ENCODE peak calls at places on chromosomes 7 and 10, in seven cellular contexts. One of them, this sample, is unnamed. For H3K4me1, the result is how much of the 10 kb centered on the place peaks cover.

GRCh38 chr7:41189866-41190265 is 513.0 kb downstream of the INHBA start:
- DNase-seq in Panc1: peak
- DNase-seq in endothelial cell of umbilical vein: peak
- DNase-seq in esophagus squamous epithelium: no peak
- DNase-seq in A549: peak
- DNase-seq in stomach: no peak
- DNase-seq in neural progenitor cell: no peak
- DNase-seq in this sample: no peak

GRCh38 chr7:28754027-28754426 is 204.1 kb downstream of the TRIL start:
- DNase-seq in esophagus squamous epithelium: no peak
- DNase-seq in neural progenitor cell: peak
- DNase-seq in stomach: no peak
- DNase-seq in Panc1: no peak
- DNase-seq in endothelial cell of umbilical vein: no peak
- DNase-seq in A549: no peak
- DNase-seq in this sample: no peak

GRCh38 chr10:103709341-103709920 is 145.9 kb downstream of the SH3PXD2A start:
- DNase-seq in esophagus squamous epithelium: no peak
- DNase-seq in stomach: no peak
- DNase-seq in neural progenitor cell: no peak
- DNase-seq in Panc1: no peak
- DNase-seq in A549: no peak
- DNase-seq in endothelial cell of umbilical vein: peak
- DNase-seq in this sample: no peak

GRCh38 chr10:132931258-132931657 is 11.1 kb downstream of the CFAP46 start:
- DNase-seq in Panc1: no peak
- DNase-seq in stomach: no peak
- DNase-seq in neural progenitor cell: no peak
- DNase-seq in esophagus squamous epithelium: no peak
- DNase-seq in endothelial cell of umbilical vein: no peak
- DNase-seq in A549: no peak
- DNase-seq in this sample: no peak

GRCh38 chr10:43710772-43711471 is 62.2 kb upstream of the ZNF32 start:
- DNase-seq in esophagus squamous epithelium: no peak
- DNase-seq in Panc1: no peak
- DNase-seq in endothelial cell of umbilical vein: no peak
- DNase-seq in A549: no peak
- DNase-seq in stomach: no peak
- DNase-seq in neural progenitor cell: no peak
- DNase-seq in this sample: no peak

GRCh38 chr10:47447740-47448139 is 36.2 kb downstream of the ANXA8 start:
- DNase-seq in esophagus squamous epithelium: no peak
- DNase-seq in stomach: no peak
- DNase-seq in endothelial cell of umbilical vein: no peak
- DNase-seq in Panc1: no peak
- DNase-seq in neural progenitor cell: no peak
- DNase-seq in A549: no peak
- DNase-seq in this sample: no peak

GRCh38 chr7:104922187-104923009 is 91.6 kb upstream of the KMT2E start:
- DNase-seq in A549: no peak
- DNase-seq in Panc1: no peak
- DNase-seq in esophagus squamous epithelium: no peak
- DNase-seq in neural progenitor cell: no peak
- DNase-seq in endothelial cell of umbilical vein: peak
- DNase-seq in stomach: no peak
- DNase-seq in this sample: no peak

GRCh38 chr7:27202018-27202740 is 2.3 kb upstream of the HOXA13 start:
- DNase-seq in Panc1: no peak
- DNase-seq in esophagus squamous epithelium: no peak
- DNase-seq in endothelial cell of umbilical vein: no peak
- DNase-seq in stomach: no peak
- DNase-seq in A549: no peak
- DNase-seq in neural progenitor cell: no peak
- DNase-seq in this sample: no peak

GRCh38 chr10:52801951-52802350 is 29.4 kb upstream of the MBL2 start:
- DNase-seq in Panc1: no peak
- DNase-seq in endothelial cell of umbilical vein: no peak
- DNase-seq in A549: peak
- DNase-seq in stomach: no peak
- DNase-seq in neural progenitor cell: no peak
- DNase-seq in esophagus squamous epithelium: no peak
- DNase-seq in this sample: no peak

GRCh38 chr7:111029141-111029572 is 61.8 kb upstream of the LRRN3 start:
- DNase-seq in Panc1: no peak
- DNase-seq in A549: no peak
- DNase-seq in endothelial cell of umbilical vein: no peak
- DNase-seq in stomach: no peak
- DNase-seq in esophagus squamous epithelium: no peak
- DNase-seq in neural progenitor cell: no peak
- DNase-seq in this sample: no peak

GRCh38 chr7:30472771-30473392 is 5.7 kb downstream of the NOD1 start:
- DNase-seq in neural progenitor cell: no peak
- DNase-seq in Panc1: no peak
- DNase-seq in endothelial cell of umbilical vein: peak
- DNase-seq in stomach: no peak
- DNase-seq in A549: no peak
- DNase-seq in esophagus squamous epithelium: no peak
- DNase-seq in this sample: no peak

GRCh38 chr7:30471205-30471604 is 7.4 kb downstream of the NOD1 start:
- DNase-seq in esophagus squamous epithelium: no peak
- DNase-seq in neural progenitor cell: no peak
- DNase-seq in endothelial cell of umbilical vein: no peak
- DNase-seq in stomach: no peak
- DNase-seq in Panc1: no peak
- DNase-seq in A549: no peak
- DNase-seq in this sample: no peak

GRCh38 chr7:30470783-30471182 is 7.8 kb downstream of the NOD1 start:
- DNase-seq in endothelial cell of umbilical vein: peak
- DNase-seq in esophagus squamous epithelium: no peak
- DNase-seq in A549: peak
- DNase-seq in stomach: no peak
- DNase-seq in Panc1: no peak
- DNase-seq in neural progenitor cell: no peak
- DNase-seq in this sample: no peak

GRCh38 chr7:30473393-30473775 is 5.2 kb downstream of the NOD1 start:
- DNase-seq in stomach: no peak
- DNase-seq in esophagus squamous epithelium: no peak
- DNase-seq in neural progenitor cell: no peak
- DNase-seq in A549: no peak
- DNase-seq in endothelial cell of umbilical vein: peak
- DNase-seq in Panc1: no peak
- DNase-seq in this sample: no peak

GRCh38 chr7:30472081-30472770 is 6.4 kb downstream of the NOD1 start:
- DNase-seq in endothelial cell of umbilical vein: peak
- DNase-seq in A549: no peak
- DNase-seq in esophagus squamous epithelium: no peak
- DNase-seq in neural progenitor cell: no peak
- DNase-seq in stomach: no peak
- DNase-seq in Panc1: no peak
- DNase-seq in this sample: no peak
- H3K4me1 ChIP-seq in endothelial cell of umbilical vein: half or more
- H3K4me1 ChIP-seq in A549: half or more
- H3K4me1 ChIP-seq in esophagus squamous epithelium: under half
- H3K4me1 ChIP-seq in neural progenitor cell: under half
- H3K4me1 ChIP-seq in stomach: half or more
- H3K4me1 ChIP-seq in Panc1: under half
- H3K4me1 ChIP-seq in this sample: under half

GRCh38 chr7:47709451-47709850 is 127.5 kb upstream of the TNS3 start:
- DNase-seq in esophagus squamous epithelium: no peak
- DNase-seq in stomach: no peak
- DNase-seq in endothelial cell of umbilical vein: no peak
- DNase-seq in neural progenitor cell: no peak
- DNase-seq in A549: no peak
- DNase-seq in Panc1: no peak
- DNase-seq in this sample: no peak
- H3K4me3 ChIP-seq in esophagus squamous epithelium: no peak
- H3K4me3 ChIP-seq in stomach: no peak
- H3K4me3 ChIP-seq in endothelial cell of umbilical vein: no peak
- H3K4me3 ChIP-seq in neural progenitor cell: no peak
- H3K4me3 ChIP-seq in A549: no peak
- H3K4me3 ChIP-seq in Panc1: no peak
- H3K4me3 ChIP-seq in this sample: no peak

GRCh38 chr10:123835575-123835974 is 56.0 kb downstream of the CPXM2 start:
- DNase-seq in esophagus squamous epithelium: no peak
- DNase-seq in neural progenitor cell: no peak
- DNase-seq in stomach: no peak
- DNase-seq in Panc1: no peak
- DNase-seq in endothelial cell of umbilical vein: no peak
- DNase-seq in A549: no peak
- DNase-seq in this sample: peak
- TF ChIP-seq CTCF in esophagus squamous epithelium: no peak
- TF ChIP-seq CTCF in neural progenitor cell: no peak
- TF ChIP-seq CTCF in stomach: no peak
- TF ChIP-seq CTCF in Panc1: no peak
- TF ChIP-seq CTCF in endothelial cell of umbilical vein: no peak
- TF ChIP-seq CTCF in A549: no peak
- TF ChIP-seq CTCF in this sample: no peak

GRCh38 chr10:50436805-50437204 is 185.5 kb upstream of the ASAH2 start:
- DNase-seq in A549: no peak
- DNase-seq in neural progenitor cell: no peak
- DNase-seq in esophagus squamous epithelium: no peak
- DNase-seq in Panc1: no peak
- DNase-seq in endothelial cell of umbilical vein: no peak
- DNase-seq in stomach: no peak
- DNase-seq in this sample: no peak

GRCh38 chr10:50431118-50431517 is 179.8 kb upstream of the ASAH2 start:
- DNase-seq in A549: no peak
- DNase-seq in neural progenitor cell: no peak
- DNase-seq in esophagus squamous epithelium: no peak
- DNase-seq in endothelial cell of umbilical vein: peak
- DNase-seq in Panc1: no peak
- DNase-seq in stomach: no peak
- DNase-seq in this sample: no peak

GRCh38 chr10:50432206-50432605 is 180.9 kb upstream of the ASAH2 start:
- DNase-seq in Panc1: no peak
- DNase-seq in A549: no peak
- DNase-seq in neural progenitor cell: no peak
- DNase-seq in stomach: no peak
- DNase-seq in esophagus squamous epithelium: no peak
- DNase-seq in endothelial cell of umbilical vein: peak
- DNase-seq in this sample: no peak

GRCh38 chr10:50432610-50433009 is 181.3 kb upstream of the ASAH2 start:
- DNase-seq in stomach: no peak
- DNase-seq in endothelial cell of umbilical vein: no peak
- DNase-seq in esophagus squamous epithelium: no peak
- DNase-seq in A549: no peak
- DNase-seq in neural progenitor cell: no peak
- DNase-seq in Panc1: no peak
- DNase-seq in this sample: no peak

GRCh38 chr10:50431791-50432190 is 180.5 kb upstream of the ASAH2 start:
- DNase-seq in neural progenitor cell: no peak
- DNase-seq in endothelial cell of umbilical vein: peak
- DNase-seq in Panc1: no peak
- DNase-seq in stomach: no peak
- DNase-seq in A549: no peak
- DNase-seq in esophagus squamous epithelium: no peak
- DNase-seq in this sample: no peak
- H3K4me1 ChIP-seq in neural progenitor cell: under half
- H3K4me1 ChIP-seq in endothelial cell of umbilical vein: under half
- H3K4me1 ChIP-seq in Panc1: under half
- H3K4me1 ChIP-seq in stomach: under half
- H3K4me1 ChIP-seq in A549: under half
- H3K4me1 ChIP-seq in esophagus squamous epithelium: under half
- H3K4me1 ChIP-seq in this sample: under half

DNA sequence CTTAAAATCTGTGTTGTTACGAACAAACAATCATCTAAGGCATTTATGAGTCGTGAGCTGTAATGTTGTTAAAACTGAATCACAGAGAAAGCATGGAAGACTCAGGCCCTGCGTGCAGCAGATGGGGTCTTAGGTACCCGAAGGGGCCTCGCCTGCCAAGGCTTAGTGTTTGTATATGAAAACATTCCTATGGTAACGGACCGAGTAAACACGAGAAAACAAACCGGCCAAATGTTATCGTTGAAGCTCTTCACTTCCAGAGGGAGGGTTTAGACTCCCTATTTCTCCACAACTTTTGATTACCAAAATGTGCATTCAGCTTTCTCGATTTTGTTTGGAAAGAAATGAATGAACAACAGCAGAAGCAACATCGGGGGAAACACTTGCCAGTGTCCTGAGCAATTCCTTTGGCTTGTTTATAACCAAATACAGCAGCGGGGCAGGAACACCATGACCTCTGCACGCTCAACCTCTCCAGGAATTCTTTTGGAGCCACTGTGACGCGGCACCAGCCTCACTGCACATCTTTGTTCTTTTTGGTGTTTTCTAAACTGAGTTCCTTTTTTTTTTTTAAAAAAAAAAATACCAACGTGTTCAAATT is 121.6 kb upstream of the KLF6 start:
- DNase-seq in neural progenitor cell: no peak
- DNase-seq in A549: no peak
- DNase-seq in esophagus squamous epithelium: no peak
- DNase-seq in endothelial cell of umbilical vein: no peak
- DNase-seq in Panc1: peak
- DNase-seq in stomach: no peak
- DNase-seq in this sample: no peak
- H3K4me3 ChIP-seq in neural progenitor cell: no peak
- H3K4me3 ChIP-seq in A549: no peak
- H3K4me3 ChIP-seq in esophagus squamous epithelium: no peak
- H3K4me3 ChIP-seq in endothelial cell of umbilical vein: no peak
- H3K4me3 ChIP-seq in Panc1: no peak
- H3K4me3 ChIP-seq in stomach: no peak
- H3K4me3 ChIP-seq in this sample: no peak

GRCh38 chr10:5776150-5776880 is 36.9 kb downstream of the GDI2 start:
- DNase-seq in neural progenitor cell: peak
- DNase-seq in endothelial cell of umbilical vein: no peak
- DNase-seq in stomach: no peak
- DNase-seq in A549: peak
- DNase-seq in Panc1: no peak
- DNase-seq in esophagus squamous epithelium: no peak
- DNase-seq in this sample: no peak
- TF ChIP-seq CTCF in neural progenitor cell: peak
- TF ChIP-seq CTCF in endothelial cell of umbilical vein: no peak
- TF ChIP-seq CTCF in stomach: no peak
- TF ChIP-seq CTCF in A549: peak
- TF ChIP-seq CTCF in Panc1: peak
- TF ChIP-seq CTCF in esophagus squamous epithelium: no peak
- TF ChIP-seq CTCF in this sample: peak

GRCh38 chr10:88409236-88409635 is 173.9 kb downstream of the RNLS start:
- DNase-seq in stomach: no peak
- DNase-seq in endothelial cell of umbilical vein: no peak
- DNase-seq in A549: no peak
- DNase-seq in esophagus squamous epithelium: no peak
- DNase-seq in neural progenitor cell: no peak
- DNase-seq in Panc1: no peak
- DNase-seq in this sample: no peak

GRCh38 chr10:88411772-88412349 is 171.3 kb downstream of the RNLS start:
- DNase-seq in stomach: no peak
- DNase-seq in Panc1: no peak
- DNase-seq in esophagus squamous epithelium: no peak
- DNase-seq in A549: no peak
- DNase-seq in endothelial cell of umbilical vein: no peak
- DNase-seq in neural progenitor cell: no peak
- DNase-seq in this sample: no peak

GRCh38 chr10:88409824-88410223 is 173.3 kb downstream of the RNLS start:
- DNase-seq in esophagus squamous epithelium: no peak
- DNase-seq in A549: no peak
- DNase-seq in neural progenitor cell: no peak
- DNase-seq in endothelial cell of umbilical vein: no peak
- DNase-seq in Panc1: no peak
- DNase-seq in stomach: no peak
- DNase-seq in this sample: no peak

GRCh38 chr10:88404133-88404532 is 179.0 kb downstream of the RNLS start:
- DNase-seq in endothelial cell of umbilical vein: no peak
- DNase-seq in neural progenitor cell: no peak
- DNase-seq in Panc1: no peak
- DNase-seq in A549: no peak
- DNase-seq in esophagus squamous epithelium: no peak
- DNase-seq in stomach: no peak
- DNase-seq in this sample: no peak

GRCh38 chr10:88408111-88408510 is 175.0 kb downstream of the RNLS start:
- DNase-seq in neural progenitor cell: no peak
- DNase-seq in stomach: no peak
- DNase-seq in A549: no peak
- DNase-seq in esophagus squamous epithelium: no peak
- DNase-seq in Panc1: no peak
- DNase-seq in endothelial cell of umbilical vein: no peak
- DNase-seq in this sample: no peak
- H3K4me1 ChIP-seq in neural progenitor cell: under half
- H3K4me1 ChIP-seq in stomach: under half
- H3K4me1 ChIP-seq in A549: under half
- H3K4me1 ChIP-seq in esophagus squamous epithelium: under half
- H3K4me1 ChIP-seq in Panc1: under half
- H3K4me1 ChIP-seq in endothelial cell of umbilical vein: under half
- H3K4me1 ChIP-seq in this sample: under half

This sample was measured in BE2C.